ENCODE peak calls at places on chromosomes 12 and 14, in seven cellular contexts. B, M, J, E, O, N and H are unnamed samples.

GRCh38 chr12:29032431-29032830 is 116.6 kb upstream of the FAR2 start:
- DNase-seq in E (no peak), N (no peak), J (no peak), O (no peak), B (no peak), M (no peak), H (no peak)

GRCh38 chr12:116864371-116865160 is 16.7 kb downstream of the HRK start:
- DNase-seq in B (no peak), J (no peak), N (no peak), M (no peak), E (no peak), O (peak), H (no peak)

GRCh38 chr14:103625361-103626095 is 3.5 kb upstream of the KLC1 start:
- DNase-seq in J (no peak), B (no peak), E (no peak), N (no peak), O (no peak), M (no peak), H (no peak)

GRCh38 chr12:127926004-127926403 is 341.0 kb upstream of the TMEM132C start:
- DNase-seq in J (no peak), B (no peak), M (no peak), O (no peak), E (no peak), N (no peak), H (no peak)

GRCh38 chr14:61547186-61548121 is 147.9 kb upstream of the HIF1A start:
- DNase-seq in M (no peak), E (no peak), N (no peak), O (no peak), B (no peak), J (no peak), H (no peak)

GRCh38 chr14:32697704-32698103 is 241.0 kb upstream of the NPAS3 start:
- DNase-seq in B (no peak), J (no peak), M (no peak), O (no peak), E (no peak), N (no peak), H (no peak)

GRCh38 chr12:27790179-27790578 is 10.1 kb upstream of the MANSC4 start:
- DNase-seq in N (no peak), M (no peak), O (no peak), J (no peak), B (no peak), E (no peak), H (no peak)

GRCh38 chr12:120181991-120182631 is 12.4 kb downstream of the GCN1 start:
- DNase-seq in O (no peak), J (no peak), M (no peak), E (no peak), B (no peak), N (no peak), H (no peak)

GRCh38 chr12:10861366-10861765 is 12.1 kb upstream of the PRR4 start:
- DNase-seq in J (no peak), O (no peak), B (no peak), N (no peak), M (no peak), E (no peak), H (no peak)

GRCh38 chr12:111406474-111407370 is 999 bp downstream of the SH2B3 start:
- DNase-seq in B (no peak), O (no peak), N (no peak), E (no peak), M (no peak), J (peak), H (peak)

GRCh38 chr14:33114331-33114730 is 175.7 kb downstream of the NPAS3 start:
- DNase-seq in J (no peak), N (no peak), M (no peak), O (no peak), B (no peak), E (no peak), H (no peak)

GRCh38 chr12:15268927-15269552 is 47.8 kb upstream of the RERG start:
- DNase-seq in O (no peak), E (peak), M (peak), N (peak), B (peak), J (peak), H (peak)

GRCh38 chr12:51393676-51394545 is 2.7 kb upstream of the GALNT6 start:
- DNase-seq in N (no peak), B (no peak), O (peak), J (no peak), E (no peak), M (no peak), H (peak)

GRCh38 chr12:89453579-89453978 is 71.0 kb downstream of the GALNT4 start:
- DNase-seq in B (no peak), O (no peak), J (no peak), E (no peak), N (no peak), M (no peak), H (no peak)

GRCh38 chr12:31965090-31965489 is 5.9 kb downstream of the RESF1 start:
- DNase-seq in M (no peak), N (peak), E (no peak), B (no peak), J (no peak), O (no peak), H (no peak)

GRCh38 chr14:64737391-64738305 is 33.4 kb downstream of the PLEKHG3 start:
- DNase-seq in M (no peak), J (no peak), O (no peak), N (no peak), B (no peak), E (no peak), H (no peak)

GRCh38 chr14:82113710-82114109 is 580.1 kb upstream of the SEL1L start:
- DNase-seq in J (no peak), E (no peak), B (no peak), M (no peak), O (no peak), N (no peak), H (no peak)

GRCh38 chr12:39846971-39847661 is 227.5 kb upstream of the ABCD2 start:
- DNase-seq in J (no peak), E (no peak), N (no peak), O (no peak), M (no peak), B (no peak), H (no peak)

GRCh38 chr14:95264271-95264973 is 55.3 kb downstream of the CLMN start:
- DNase-seq in M (no peak), E (no peak), O (no peak), J (no peak), N (no peak), B (no peak), H (no peak)

GRCh38 chr12:106341086-106341879 is 16.3 kb upstream of the POLR3B start:
- DNase-seq in E (no peak), B (peak), O (no peak), N (no peak), M (no peak), J (no peak), H (no peak)

GRCh38 chr14:93073833-93074769 is 41.6 kb downstream of the ITPK1 start:
- DNase-seq in B (no peak), N (no peak), E (no peak), J (no peak), O (no peak), M (no peak), H (no peak)

GRCh38 chr12:104507672-104508071 is 50.9 kb downstream of the CHST11 start:
- DNase-seq in E (no peak), B (no peak), O (no peak), M (no peak), N (no peak), J (no peak), H (no peak)

GRCh38 chr12:14885718-14886201 is at the start of gene MGP:
- DNase-seq in N (peak), O (peak), M (no peak), B (peak), J (peak), E (peak), H (no peak)

GRCh38 chr12:58920956-58921861 is 905 bp upstream of the LRIG3 start:
- DNase-seq in E (no peak), M (no peak), O (no peak), J (no peak), N (peak), B (no peak), H (no peak)

GRCh38 chr12:129772463-129773169 is 131.2 kb downstream of the TMEM132D start:
- DNase-seq in J (no peak), O (no peak), N (no peak), B (no peak), M (no peak), E (no peak), H (no peak)

GRCh38 chr12:3432176-3432742 is 58.7 kb upstream of the PRMT8 start:
- DNase-seq in N (no peak), J (no peak), B (no peak), O (no peak), M (no peak), E (no peak), H (no peak)

GRCh38 chr12:55938826-55939501 is 8.0 kb downstream of the DGKA start:
- DNase-seq in E (no peak), O (no peak), N (no peak), J (no peak), M (no peak), B (no peak), H (no peak)

GRCh38 chr12:46406352-46407027 is 33.9 kb upstream of the SLC38A2 start:
- DNase-seq in O (no peak), B (no peak), E (no peak), N (no peak), M (no peak), J (no peak), H (no peak)

GRCh38 chr14:84809158-84809557 is 720.8 kb upstream of the FLRT2 start:
- DNase-seq in B (no peak), E (no peak), J (no peak), N (no peak), M (no peak), O (no peak), H (no peak)

GRCh38 chr12:51323966-51324895 is at the start of gene BIN2:
- DNase-seq in B (peak), E (no peak), N (no peak), O (peak), M (no peak), J (no peak), H (peak)

GRCh38 chr14:70808023-70808401 is 1.3 kb downstream of the MAP3K9 start:
- DNase-seq in J (no peak), O (no peak), N (no peak), E (peak), M (peak), B (peak), H (peak)

GRCh38 chr14:68968051-68968450 is 11.1 kb downstream of the ACTN1 start:
- DNase-seq in B (no peak), J (peak), N (no peak), E (no peak), M (no peak), O (no peak), H (peak)

GRCh38 chr14:36070056-36071043 is 106.2 kb downstream of the PTCSC3 start:
- DNase-seq in O (no peak), B (peak), E (peak), J (no peak), M (peak), N (no peak), H (no peak)

GRCh38 chr12:131592972-131593371 is 117.9 kb upstream of the SFSWAP start:
- DNase-seq in M (no peak), B (no peak), J (no peak), N (no peak), O (no peak), E (no peak), H (no peak)

GRCh38 chr12:44847888-44848770 is 28.0 kb downstream of the NELL2 start:
- DNase-seq in M (no peak), O (no peak), J (no peak), E (no peak), B (no peak), N (no peak), H (peak)

GRCh38 chr12:44848771-44849085 is 27.4 kb downstream of the NELL2 start:
- DNase-seq in J (no peak), M (no peak), B (no peak), N (no peak), E (no peak), O (no peak), H (no peak)

GRCh38 chr12:44851586-44851985 is 24.5 kb downstream of the NELL2 start:
- DNase-seq in O (no peak), N (no peak), M (no peak), J (no peak), B (no peak), E (no peak), H (no peak)

GRCh38 chr12:44847403-44847802 is 28.7 kb downstream of the NELL2 start:
- DNase-seq in M (no peak), J (no peak), N (no peak), B (no peak), O (no peak), E (no peak), H (no peak)

DNA sequence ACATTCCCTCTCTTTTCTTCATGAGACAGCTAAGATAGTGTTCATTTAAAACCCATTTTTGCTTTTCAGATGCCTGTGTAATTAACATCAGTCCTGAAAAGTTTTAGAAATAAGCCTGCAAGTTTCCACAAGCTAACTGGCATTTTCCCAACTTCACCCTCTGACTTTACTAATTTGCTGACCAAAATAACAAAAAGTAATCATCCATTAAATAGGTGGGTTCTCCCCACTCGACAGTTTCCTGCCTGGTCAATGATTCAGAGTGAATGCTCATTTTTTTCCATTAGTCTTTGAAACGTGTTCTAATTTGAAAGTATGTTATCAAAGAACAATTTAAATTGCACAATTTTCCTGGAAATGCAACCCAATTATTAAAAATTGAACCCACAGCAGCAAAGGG is 23.6 kb downstream of the NELL2 start:
- DNase-seq in E (no peak), N (no peak), O (no peak), M (no peak), J (no peak), B (no peak), H (no peak)
- H3K27ac ChIP-seq in E (no peak), N (no peak), O (no peak), M (no peak), J (no peak), B (no peak), H (no peak)

GRCh38 chr12:95721320-95721719 is 69.2 kb downstream of the NTN4 start:
- DNase-seq in M (no peak), J (no peak), E (peak), N (no peak), B (no peak), O (no peak), H (no peak)
- TF ChIP-seq CTCF in M (peak), J (peak), E (no peak), N (no peak), B (peak), O (no peak), H (no peak)

GRCh38 chr14:73461478-73462077 is 3.2 kb upstream of the NUMB start:
- DNase-seq in B (no peak), J (no peak), O (no peak), E (no peak), N (no peak), M (no peak), H (no peak)
- H3K27ac ChIP-seq in B (peak), J (peak), O (peak), E (peak), N (no peak), M (no peak), H (no peak)

GRCh38 chr14:63361790-63362189 is 43.1 kb upstream of the GPHB5 start:
- DNase-seq in M (no peak), N (no peak), J (no peak), B (no peak), O (no peak), E (no peak), H (no peak)
- TF ChIP-seq CTCF in M (peak), N (no peak), J (no peak), B (no peak), O (no peak), E (no peak), H (no peak)

DNA sequence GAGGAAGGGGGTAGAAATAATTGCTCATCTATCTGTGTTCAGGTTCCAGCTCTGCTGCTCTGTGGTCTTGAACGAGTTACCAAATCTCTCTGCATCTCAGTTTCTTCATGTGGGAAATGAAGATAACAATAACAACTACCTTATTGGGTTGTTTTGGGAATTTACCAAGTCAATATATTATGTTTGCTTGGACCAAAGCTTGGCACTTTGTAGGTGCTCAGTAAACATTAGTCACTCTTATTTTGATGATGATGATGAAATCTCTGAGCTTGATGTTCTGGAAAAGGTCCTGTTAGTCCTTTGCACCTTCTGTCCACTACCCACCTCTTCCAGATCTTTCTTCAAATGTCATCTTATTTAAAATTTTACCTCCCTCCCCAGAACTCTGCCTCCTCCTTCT is 15.9 kb downstream of the RPH3A start:
- DNase-seq in J (no peak), M (no peak), O (no peak), B (no peak), E (no peak), N (no peak), H (no peak)
- H3K27ac ChIP-seq in J (no peak), M (no peak), O (no peak), B (no peak), E (no peak), N (no peak), H (no peak)

DNA sequence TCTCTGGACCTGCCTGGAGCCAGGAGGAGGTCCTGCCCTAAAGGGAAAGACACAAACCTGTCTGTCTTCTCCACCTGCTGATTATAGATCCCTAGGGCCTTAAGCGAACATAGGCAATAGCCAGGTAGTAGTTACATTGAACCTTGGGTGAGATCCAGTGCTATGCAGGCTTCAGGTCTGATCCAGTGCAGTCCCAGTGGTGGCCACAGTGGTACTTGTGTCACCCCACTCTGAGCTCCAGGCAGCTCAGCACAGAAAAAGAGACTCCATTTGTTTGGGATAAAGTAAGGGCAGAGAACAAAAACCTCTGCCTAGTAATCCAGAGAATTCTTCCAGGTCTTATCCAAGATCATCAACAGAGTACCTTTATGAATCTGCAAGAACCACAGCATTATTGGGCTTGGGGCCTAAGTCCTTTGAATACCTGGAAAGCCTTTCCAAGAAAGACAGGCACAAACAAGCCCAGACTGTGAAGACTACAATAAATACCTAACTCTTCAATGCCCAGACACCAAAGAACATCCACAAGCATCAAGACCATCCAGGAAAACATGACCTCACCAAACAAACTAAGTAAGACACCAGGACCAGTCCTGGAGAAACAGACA is 60.4 kb upstream of the KTN1 start:
- DNase-seq in M (no peak), O (no peak), J (no peak), B (no peak), N (no peak), E (no peak), H (no peak)
- TF ChIP-seq CTCF in M (peak), O (no peak), J (no peak), B (no peak), N (no peak), E (no peak), H (no peak)

DNA sequence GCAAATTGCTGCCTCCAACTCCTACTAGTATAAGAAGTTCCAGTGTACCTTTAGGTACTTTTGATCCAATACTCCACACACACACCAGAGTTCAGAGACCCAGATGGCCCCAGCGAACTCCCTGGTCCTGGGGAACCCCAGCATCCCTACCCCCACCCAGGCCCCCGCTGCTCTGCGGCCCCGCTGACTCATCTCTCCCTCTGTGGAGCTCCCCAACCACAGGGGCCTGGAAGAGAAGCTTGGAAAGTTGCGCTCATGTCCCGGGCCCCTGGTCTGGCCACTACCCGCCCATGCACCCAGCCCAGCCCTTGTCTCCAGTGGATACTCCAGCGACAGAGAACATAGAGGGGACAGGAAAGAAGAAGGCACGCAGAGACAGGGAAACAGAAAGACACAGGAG is 4.2 kb upstream of the SP7 start:
- DNase-seq in O (no peak), J (no peak), B (no peak), M (no peak), N (no peak), E (no peak), H (no peak)
- H3K27ac ChIP-seq in O (no peak), J (no peak), B (no peak), M (no peak), N (no peak), E (no peak), H (no peak)

GRCh38 chr14:100671906-100672305 is 54.8 kb upstream of the DLK1 start:
- DNase-seq in O (no peak), N (no peak), J (no peak), M (no peak), E (no peak), B (no peak), H (no peak)

GRCh38 chr14:100669011-100669412 is 57.7 kb upstream of the DLK1 start:
- DNase-seq in O (no peak), J (no peak), N (no peak), B (no peak), M (no peak), E (no peak), H (no peak)

GRCh38 chr14:100671386-100671901 is 55.2 kb upstream of the DLK1 start:
- DNase-seq in N (no peak), M (no peak), O (no peak), E (no peak), J (no peak), B (no peak), H (no peak)

GRCh38 chr14:100669468-100669867 is 57.2 kb upstream of the DLK1 start:
- DNase-seq in M (no peak), B (no peak), N (no peak), E (no peak), O (no peak), J (no peak), H (no peak)

GRCh38 chr14:100670017-100670974 is 56.4 kb upstream of the DLK1 start:
- DNase-seq in N (no peak), E (no peak), B (no peak), O (no peak), J (no peak), M (no peak), H (no peak)
- TF ChIP-seq CTCF in N (no peak), E (no peak), B (no peak), O (no peak), J (no peak), M (no peak), H (no peak)

GRCh38 chr12:121238086-121238485 is 28.2 kb downstream of the P2RX4 start:
- DNase-seq in J (no peak), N (no peak), E (no peak), B (no peak), M (no peak), O (no peak), H (no peak)
- H3K27ac ChIP-seq in J (peak), N (no peak), E (no peak), B (peak), M (no peak), O (no peak), H (peak)